ENCODE peak calls at places on chromosomes 2 and 18, in four cellular contexts. C is astrocyte of the spinal cord, G is PC-3, K is chondrocyte. Q is an unnamed sample.

GRCh38 chr2:233419626-233420431 is 65.5 kb downstream of the DGKD start:
- DNase-seq in G (no peak), C (no peak), K (no peak), Q (peak; percentile 23)

GRCh38 chr2:179250084-179250483 is 14.5 kb downstream of the SESTD1 start:
- DNase-seq in G (no peak), K (no peak), C (no peak), Q (no peak)

GRCh38 chr2:234840336-234840735 is 111.5 kb upstream of the SH3BP4 start:
- DNase-seq in C (peak; percentile 99), G (peak; percentile 93), K (no peak), Q (peak; percentile 97)

GRCh38 chr2:203603451-203604389 is 68.6 kb upstream of the RAPH1 start:
- DNase-seq in K (no peak), G (no peak), C (no peak), Q (peak; percentile 65)

GRCh38 chr18:47254341-47254939 is 3.0 kb upstream of the SKOR2 start:
- DNase-seq in K (no peak), C (peak; percentile 45), G (peak; percentile 8), Q (peak; percentile 62)

GRCh38 chr18:8503287-8503686 is 106.0 kb upstream of the RAB12 start:
- DNase-seq in K (no peak), G (no peak), C (no peak), Q (no peak)

GRCh38 chr2:241393524-241394196 is 37.6 kb downstream of the FARP2 start:
- DNase-seq in G (no peak), C (no peak), K (no peak), Q (no peak)

GRCh38 chr2:54503192-54503591 is 47.1 kb downstream of the SPTBN1 start:
- DNase-seq in G (peak; percentile 39), K (no peak), C (no peak), Q (peak; percentile 60)

GRCh38 chr2:54575379-54575888 is 119.3 kb downstream of the SPTBN1 start:
- DNase-seq in C (peak; percentile 60), K (no peak), G (peak; percentile 46), Q (peak; percentile 69)

GRCh38 chr2:105926960-105927678 is 182.4 kb downstream of the NCK2 start:
- DNase-seq in K (no peak), G (peak; percentile 40), C (no peak), Q (no peak)

GRCh38 chr2:28300921-28301341 is 91.7 kb upstream of the FOSL2 start:
- DNase-seq in K (no peak), G (no peak), C (peak; percentile 91), Q (peak; percentile 83)

GRCh38 chr2:157971702-157972101 is 95.6 kb upstream of the ACVR1 start:
- DNase-seq in C (peak; percentile 42), G (peak; percentile 64), K (no peak), Q (no peak)

GRCh38 chr18:63974991-63975390 is 5.1 kb downstream of the SERPINB8 start:
- DNase-seq in K (no peak), C (peak; percentile 42), G (peak; percentile 50), Q (peak; percentile 61)

GRCh38 chr2:43294973-43295603 is 68.7 kb upstream of the ZFP36L2 start:
- DNase-seq in K (no peak), C (no peak), G (no peak), Q (no peak)

GRCh38 chr2:165469417-165469816 is at the start of gene CSRNP3:
- DNase-seq in G (peak; percentile 97), K (no peak), C (peak; percentile 90), Q (peak; percentile 90)

GRCh38 chr2:18795881-18796280 is 206.5 kb upstream of the NT5C1B start:
- DNase-seq in G (no peak), C (peak; percentile 52), K (no peak), Q (peak; percentile 38)

GRCh38 chr2:18413794-18414396 is 146.6 kb downstream of the RDH14 start:
- DNase-seq in K (no peak), C (peak; percentile 85), G (peak; percentile 80), Q (peak; percentile 85)

GRCh38 chr2:239912938-239913631 is 112.1 kb downstream of the NDUFA10 start:
- DNase-seq in K (no peak), G (no peak), C (no peak), Q (no peak)

GRCh38 chr18:3305354-3305762 is 43.4 kb downstream of the MYL12B start:
- DNase-seq in K (no peak), C (peak; percentile 98), G (peak; percentile 95), Q (peak; percentile 98)

DNA sequence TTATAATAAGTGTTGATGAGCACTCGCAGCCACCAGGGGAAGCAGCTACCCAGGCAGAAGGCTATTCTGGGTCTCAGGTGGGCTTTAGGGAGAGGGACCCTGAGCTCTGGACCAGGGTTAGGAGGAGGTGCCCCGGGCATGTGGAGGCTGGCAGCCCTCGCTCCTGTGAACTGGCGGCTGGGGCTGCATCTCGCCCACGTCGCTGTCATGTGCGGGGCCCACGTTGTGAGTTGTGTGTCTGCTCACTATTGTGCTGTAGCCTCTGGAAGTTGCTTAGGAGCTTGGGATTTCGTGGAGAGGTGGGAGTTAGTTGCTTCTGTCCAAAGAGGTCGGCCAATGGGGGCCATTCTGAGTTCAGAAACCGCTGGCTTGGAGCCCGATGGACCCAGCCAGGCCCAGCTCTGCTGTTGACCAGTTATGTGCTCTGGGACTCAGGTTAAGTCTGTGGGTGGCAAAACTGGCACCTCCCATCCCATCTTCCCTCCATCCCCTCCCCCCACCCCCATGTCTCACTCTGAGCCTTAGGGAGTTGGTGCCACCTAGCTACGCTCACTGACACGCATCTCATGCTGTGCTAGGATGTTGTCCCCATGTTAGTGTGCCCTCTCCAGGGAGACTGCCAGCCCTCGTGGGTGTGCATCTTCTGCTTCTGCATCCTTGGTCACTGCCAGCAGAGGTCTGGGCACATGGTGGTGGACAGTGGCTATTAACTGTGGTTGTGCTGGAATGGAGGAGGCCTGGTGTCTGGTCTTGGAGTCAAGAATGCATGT is 18.5 kb downstream of the RRM2 start:
- DNase-seq in G (no peak), K (peak; percentile 68), C (no peak), Q (no peak)
- TF ChIP-seq CTCF in G (peak; percentile 8), K (peak; percentile 36), C (peak; percentile 4), Q (no peak)

GRCh38 chr18:10035306-10035991 is 121.6 kb downstream of the VAPA start:
- DNase-seq in C (no peak), K (no peak), G (peak; percentile 11), Q (no peak)

GRCh38 chr18:10037181-10037580 is 123.4 kb downstream of the VAPA start:
- DNase-seq in K (no peak), C (no peak), G (no peak), Q (no peak)

GRCh38 chr18:10036479-10036878 is 122.7 kb downstream of the VAPA start:
- DNase-seq in C (no peak), G (no peak), K (no peak), Q (no peak)

GRCh38 chr18:10040287-10041011 is 126.6 kb downstream of the VAPA start:
- DNase-seq in K (no peak), C (no peak), G (no peak), Q (peak; percentile 83)

DNA sequence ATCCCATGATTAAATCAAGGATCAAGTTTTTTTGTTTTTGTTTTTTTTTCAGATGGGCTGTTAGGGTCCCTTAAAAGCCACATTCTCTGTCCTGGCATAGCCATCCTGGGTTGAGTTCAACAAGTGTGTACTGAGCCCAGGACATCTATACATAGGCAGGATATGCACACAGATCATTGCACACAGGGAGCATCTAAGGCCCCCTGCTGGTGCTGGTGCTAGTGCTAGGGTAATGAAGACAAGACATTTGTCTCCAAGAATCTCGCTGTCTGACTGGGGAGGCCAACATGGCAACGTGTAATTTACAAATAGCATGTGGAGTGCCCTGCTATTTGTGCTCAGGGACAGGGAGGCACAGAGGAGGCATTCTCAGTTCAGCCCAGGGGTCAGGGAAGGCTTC is 124.5 kb downstream of the VAPA start:
- DNase-seq in C (no peak), K (no peak), G (no peak), Q (no peak)
- TF ChIP-seq CTCF in C (no peak), K (no peak), G (peak; percentile 21), Q (no peak)

GRCh38 chr2:2586961-2587360 is 255.9 kb upstream of the MYT1L start:
- DNase-seq in G (no peak), C (no peak), K (no peak), Q (no peak)

GRCh38 chr2:2588777-2589176 is 257.7 kb upstream of the MYT1L start:
- DNase-seq in C (no peak), G (no peak), K (no peak), Q (no peak)

GRCh38 chr2:2582998-2583545 is 252.0 kb upstream of the MYT1L start:
- DNase-seq in G (no peak), K (no peak), C (no peak), Q (no peak)

GRCh38 chr2:2587364-2587763 is 256.3 kb upstream of the MYT1L start:
- DNase-seq in C (no peak), K (no peak), G (no peak), Q (no peak)

DNA sequence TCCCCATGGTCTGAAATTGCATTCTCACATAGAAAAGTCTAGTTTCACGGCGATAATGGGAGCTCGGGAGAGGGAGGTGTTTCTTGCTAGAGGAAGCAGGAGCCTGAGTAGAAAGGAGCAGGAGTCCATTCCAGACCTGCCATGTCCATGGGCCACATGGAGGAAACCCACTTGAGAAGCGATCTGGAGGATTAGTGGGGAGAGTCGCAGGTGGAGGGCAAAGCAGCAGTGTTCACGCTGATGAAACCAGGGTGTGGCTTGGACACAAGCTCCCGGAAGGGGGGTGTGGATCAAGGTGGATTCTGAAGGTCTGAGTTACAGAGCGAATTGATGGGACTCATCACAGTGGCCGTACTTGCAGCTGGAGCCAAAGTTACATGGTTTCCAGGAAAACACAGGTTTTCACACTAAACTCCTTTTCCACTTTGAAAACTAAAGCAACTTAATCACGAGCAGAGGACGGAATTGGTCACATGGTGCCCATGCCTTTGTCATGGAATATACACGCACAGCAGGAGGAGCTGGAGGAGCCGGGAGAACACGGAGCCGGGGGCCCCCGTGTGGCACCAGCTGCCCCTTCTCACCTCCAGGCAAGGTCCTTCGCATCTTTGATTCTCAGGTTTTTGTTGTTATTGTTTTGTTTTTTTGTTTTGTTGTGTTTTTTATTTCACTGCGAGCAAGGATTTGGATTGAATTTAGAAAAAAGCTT is 255.1 kb upstream of the MYT1L start:
- DNase-seq in C (no peak), K (no peak), G (no peak), Q (no peak)
- TF ChIP-seq CTCF in C (no peak), K (no peak), G (no peak), Q (no peak)

GRCh38 chr2:88615822-88616221 is 11.4 kb downstream of the EIF2AK3 start:
- DNase-seq in C (no peak), G (no peak), K (no peak), Q (no peak)
- TF ChIP-seq CTCF in C (no peak), G (no peak), K (no peak), Q (no peak)

GRCh38 chr2:201707753-201708152 is 9.3 kb upstream of the MPP4 start:
- DNase-seq in K (no peak), C (peak; percentile 74), G (peak; percentile 67), Q (peak; percentile 64)
- TF ChIP-seq CTCF in K (peak; percentile 78), C (peak; percentile 47), G (peak; percentile 67), Q (peak; percentile 50)

GRCh38 chr18:27363918-27364317 is 178.8 kb upstream of the CHST9 start:
- DNase-seq in K (no peak), C (peak; percentile 20), G (peak; percentile 34), Q (peak; percentile 8)
- TF ChIP-seq CTCF in K (peak; percentile 82), C (peak; percentile 19), G (peak; percentile 58), Q (peak; percentile 9)

DNA sequence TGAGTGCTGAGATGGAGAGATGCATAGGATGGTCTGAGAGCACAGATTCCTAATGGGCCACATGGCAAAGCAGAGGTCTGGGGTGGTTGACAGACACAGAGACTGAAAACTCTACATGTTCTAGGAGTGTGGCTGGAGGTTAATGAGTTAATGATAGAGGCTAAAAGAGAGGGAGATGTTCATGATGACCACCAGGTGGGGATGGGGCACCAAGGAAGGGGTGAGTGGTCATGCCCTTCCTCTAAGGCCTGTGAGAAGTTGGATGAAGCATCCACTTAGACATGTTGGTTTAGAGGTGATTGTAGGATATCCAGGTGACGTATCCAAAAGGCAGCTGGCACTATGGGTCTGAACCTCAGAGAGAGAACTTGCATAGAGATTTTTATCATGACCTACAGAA is 102.1 kb downstream of the LRP2 start:
- DNase-seq in C (no peak), K (no peak), G (no peak), Q (no peak)
- TF ChIP-seq CTCF in C (no peak), K (no peak), G (no peak), Q (no peak)

GRCh38 chr18:11512096-11513030 is 97.0 kb upstream of the SLC35G4 start:
- DNase-seq in G (peak; percentile 23), C (no peak), K (no peak), Q (peak; percentile 27)
- TF ChIP-seq CTCF in G (peak; percentile 48), C (peak; percentile 34), K (peak; percentile 77), Q (peak; percentile 11)

Q was measured in fibroblast of pulmonary artery.